ENCODE peak calls at places on chromosomes 12 and 14, in ten cellular contexts. I, J, N, Q, W, Z, M, K, E and C are unnamed samples.

GRCh38 chr12:123056053-123056452 is 75.6 kb downstream of the ARL6IP4 start:
- DNase-seq in I (no peak), J (no peak), N (no peak), Q (peak; percentile 83), W (no peak), Z (no peak), M (no peak), K (no peak), E (no peak), C (no peak)

GRCh38 chr12:69688021-69688420 is 11.1 kb downstream of the BEST3 start:
- DNase-seq in I (peak; percentile 44), J (no peak), N (no peak), Q (peak; percentile 21), W (peak; percentile 45), Z (peak; percentile 5), M (no peak), K (no peak), E (peak; percentile 21), C (peak; percentile 51)

GRCh38 chr14:55448146-55448614 is 7.8 kb upstream of the TBPL2 start:
- DNase-seq in I (peak; percentile 99), J (no peak), N (no peak), Q (peak; percentile 99), W (peak; percentile 91), Z (peak; percentile 98), M (peak; percentile 58), K (no peak), E (peak; percentile 81), C (peak; percentile 92)

GRCh38 chr12:1616233-1617066 is 12.6 kb upstream of the WNT5B start:
- DNase-seq in I (no peak), J (no peak), N (no peak), Q (peak; percentile 68), W (no peak), Z (no peak), M (no peak), K (no peak), E (no peak), C (no peak)

GRCh38 chr14:55891692-55892091 is 226.5 kb upstream of the PELI2 start:
- DNase-seq in I (no peak), J (no peak), N (no peak), Q (no peak), W (no peak), Z (no peak), M (no peak), K (no peak), E (no peak), C (no peak)

GRCh38 chr12:52975820-52976573 is 27.1 kb downstream of the KRT18 start:
- DNase-seq in I (no peak), J (peak; percentile 18), N (no peak), Q (peak; percentile 64), W (no peak), Z (peak; percentile 59), M (peak; percentile 68), K (no peak), E (peak; percentile 45), C (no peak)

GRCh38 chr12:104602426-104602825 is 145.7 kb downstream of the CHST11 start:
- DNase-seq in I (no peak), J (no peak), N (no peak), Q (peak; percentile 65), W (no peak), Z (peak; percentile 30), M (no peak), K (no peak), E (no peak), C (no peak)

GRCh38 chr14:37550511-37550910 is 44.5 kb downstream of the FOXA1 start:
- DNase-seq in I (no peak), J (no peak), N (no peak), Q (peak; percentile 2), W (no peak), Z (peak; percentile 33), M (no peak), K (no peak), E (peak; percentile 31), C (no peak)

GRCh38 chr12:23950775-23951391 is 1.4 kb upstream of the SOX5 start:
- DNase-seq in I (no peak), J (peak; percentile 24), N (no peak), Q (peak; percentile 13), W (no peak), Z (no peak), M (no peak), K (no peak), E (no peak), C (no peak)

GRCh38 chr12:10030446-10030845 is at the start of gene CLEC9A:
- DNase-seq in I (no peak), J (no peak), N (no peak), Q (no peak), W (no peak), Z (no peak), M (no peak), K (no peak), E (no peak), C (no peak)

GRCh38 chr12:52191841-52192791 is at the start of gene KRT80:
- DNase-seq in I (peak; percentile 97), J (no peak), N (no peak), Q (peak; percentile 99), W (peak; percentile 99), Z (peak; percentile 99), M (peak; percentile 98), K (no peak), E (peak; percentile 97), C (peak; percentile 96)

GRCh38 chr12:90043264-90043663 is 334.6 kb upstream of the ATP2B1 start:
- DNase-seq in I (no peak), J (no peak), N (no peak), Q (peak; percentile 49), W (no peak), Z (peak; percentile 81), M (no peak), K (no peak), E (peak; percentile 40), C (no peak)

GRCh38 chr12:52618216-52618615 is at the start of gene KRT73:
- DNase-seq in I (no peak), J (no peak), N (no peak), Q (no peak), W (no peak), Z (no peak), M (no peak), K (no peak), E (no peak), C (no peak)

GRCh38 chr12:64451687-64452558 is at the start of gene TBK1:
- DNase-seq in I (no peak), J (peak; percentile 89), N (peak; percentile 42), Q (peak; percentile 84), W (peak; percentile 43), Z (peak; percentile 92), M (peak; percentile 83), K (peak; percentile 59), E (peak; percentile 96), C (no peak)

GRCh38 chr12:103791350-103791920 is 49.6 kb downstream of the NT5DC3 start:
- DNase-seq in I (no peak), J (no peak), N (no peak), Q (peak; percentile 47), W (no peak), Z (no peak), M (no peak), K (no peak), E (no peak), C (no peak)

GRCh38 chr14:21476526-21476924 is 234 bp downstream of the RAB2B start:
- DNase-seq in I (no peak), J (peak; percentile 78), N (peak; percentile 74), Q (peak; percentile 74), W (no peak), Z (peak; percentile 84), M (no peak), K (peak; percentile 74), E (peak; percentile 88), C (peak; percentile 18)

GRCh38 chr14:35390577-35391387 is 13.8 kb downstream of the NFKBIA start:
- DNase-seq in I (no peak), J (no peak), N (no peak), Q (peak; percentile 80), W (no peak), Z (peak; percentile 36), M (no peak), K (no peak), E (no peak), C (no peak)

GRCh38 chr14:100078216-100078780 is 13.1 kb downstream of the EVL start:
- DNase-seq in I (no peak), J (no peak), N (no peak), Q (no peak), W (no peak), Z (no peak), M (no peak), K (no peak), E (no peak), C (no peak)

GRCh38 chr14:65471038-65471878 is 58.7 kb downstream of the FUT8 start:
- DNase-seq in I (no peak), J (no peak), N (no peak), Q (no peak), W (no peak), Z (no peak), M (no peak), K (no peak), E (no peak), C (no peak)

GRCh38 chr12:57452937-57453509 is 2.1 kb upstream of the INHBE start:
- DNase-seq in I (peak; percentile 31), J (peak; percentile 88), N (no peak), Q (peak; percentile 63), W (no peak), Z (peak; percentile 89), M (peak; percentile 78), K (peak; percentile 63), E (peak; percentile 83), C (no peak)

GRCh38 chr14:104140213-104140462 is 1.8 kb downstream of the KIF26A start:
- DNase-seq in I (no peak), J (no peak), N (no peak), Q (no peak), W (no peak), Z (no peak), M (no peak), K (no peak), E (no peak), C (no peak)

GRCh38 chr12:44847888-44848770 is 28.0 kb downstream of the NELL2 start:
- DNase-seq in I (no peak), J (no peak), N (peak; percentile 31), Q (peak; percentile 0), W (no peak), Z (no peak), M (no peak), K (no peak), E (no peak), C (no peak)

GRCh38 chr14:75280831-75281690 is 2.4 kb downstream of the FOS start:
- DNase-seq in I (no peak), J (no peak), N (no peak), Q (peak; percentile 58), W (no peak), Z (peak; percentile 50), M (no peak), K (no peak), E (no peak), C (no peak)

GRCh38 chr12:78887008-78887407 is 22.4 kb downstream of the SYT1 start:
- DNase-seq in I (no peak), J (no peak), N (no peak), Q (peak; percentile 81), W (no peak), Z (peak; percentile 93), M (peak; percentile 92), K (no peak), E (peak; percentile 21), C (peak; percentile 79)

GRCh38 chr14:89429206-89430091 is 12.4 kb upstream of the FOXN3 start:
- DNase-seq in I (no peak), J (no peak), N (no peak), Q (peak; percentile 68), W (peak; percentile 44), Z (peak; percentile 56), M (no peak), K (no peak), E (no peak), C (no peak)

GRCh38 chr12:8032242-8033152 is at the start of gene FOXJ2:
- DNase-seq in I (no peak), J (peak; percentile 81), N (peak; percentile 54), Q (peak; percentile 63), W (no peak), Z (peak; percentile 87), M (no peak), K (peak; percentile 69), E (peak; percentile 94), C (no peak)

GRCh38 chr12:30438526-30439120 is 257.0 kb downstream of the IPO8 start:
- DNase-seq in I (no peak), J (no peak), N (no peak), Q (no peak), W (no peak), Z (no peak), M (no peak), K (no peak), E (no peak), C (no peak)

GRCh38 chr14:105283899-105284298 is 16.9 kb downstream of the BRF1 start:
- DNase-seq in I (no peak), J (peak; percentile 23), N (no peak), Q (no peak), W (no peak), Z (no peak), M (no peak), K (no peak), E (no peak), C (no peak)